ENCODE peak calls at places on chromosome 21, in four cellular contexts. A is colonic mucosa, E is GM23248, Z is mesenchymal stem cell. L is an unnamed sample.

GRCh38 chr21:16213518-16213917 is 483.7 kb downstream of the USP25 start:
- DNase-seq in E (no peak), A (no peak), Z (no peak), L (no peak)

GRCh38 chr21:17045214-17045835 is 467.5 kb upstream of the CXADR start:
- DNase-seq in Z (peak), E (peak), A (no peak), L (peak)

GRCh38 chr21:15058718-15059316 is 6.0 kb downstream of the NRIP1 start:
- DNase-seq in A (no peak), E (peak), Z (peak), L (peak)

GRCh38 chr21:18954415-18954972 is 550.9 kb upstream of the TMPRSS15 start:
- DNase-seq in A (no peak), Z (no peak), E (no peak), L (no peak)

GRCh38 chr21:35020902-35021301 is 28.2 kb downstream of the RUNX1 start:
- DNase-seq in Z (no peak), E (peak), A (no peak), L (peak)

GRCh38 chr21:14533555-14534400 is 12.3 kb downstream of the SAMSN1 start:
- DNase-seq in A (no peak), Z (peak), E (peak), L (peak)

GRCh38 chr21:35503646-35504045 is 454.5 kb upstream of the RUNX1 start:
- DNase-seq in A (no peak), Z (peak), E (peak), L (no peak)

GRCh38 chr21:29718081-29718815 is 221.5 kb downstream of the GRIK1 start:
- DNase-seq in A (no peak), E (peak), Z (no peak), L (peak)

GRCh38 chr21:26743524-26743923 is 101.7 kb downstream of the ADAMTS1 start:
- DNase-seq in Z (no peak), E (no peak), A (no peak), L (no peak)

GRCh38 chr21:35179990-35180557 is 131.0 kb upstream of the RUNX1 start:
- DNase-seq in A (no peak), E (peak), Z (peak), L (peak)

GRCh38 chr21:34908424-34909055 is 140.6 kb downstream of the RUNX1 start:
- DNase-seq in A (peak), E (peak), Z (no peak), L (peak)

GRCh38 chr21:31503467-31503866 is 156.0 kb upstream of the SOD1 start:
- DNase-seq in Z (no peak), A (no peak), E (no peak), L (no peak)

DNA sequence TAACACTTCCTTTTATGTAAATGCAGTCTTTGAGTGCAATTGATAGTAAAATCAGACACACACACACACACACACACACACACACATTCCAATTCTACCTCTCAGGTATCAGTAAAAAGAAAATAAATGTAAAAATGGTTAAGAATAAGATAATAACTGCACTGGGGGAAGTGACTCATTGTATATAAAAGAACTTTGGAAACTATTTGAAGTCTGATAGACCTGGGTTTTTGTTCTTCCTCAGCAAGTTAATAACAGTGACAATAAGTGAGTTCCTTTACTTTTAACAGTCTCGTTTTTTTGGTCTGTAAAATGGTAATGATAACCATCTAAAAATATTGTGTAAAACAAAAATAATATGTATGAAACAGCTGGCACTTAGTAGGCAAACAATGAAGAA is 1815.0 kb downstream of the MRPL39 start:
- DNase-seq in A (no peak), E (no peak), Z (no peak), L (peak)
- H3K9ac ChIP-seq in A (no peak), E (no peak), Z (no peak), L (no peak)

DNA sequence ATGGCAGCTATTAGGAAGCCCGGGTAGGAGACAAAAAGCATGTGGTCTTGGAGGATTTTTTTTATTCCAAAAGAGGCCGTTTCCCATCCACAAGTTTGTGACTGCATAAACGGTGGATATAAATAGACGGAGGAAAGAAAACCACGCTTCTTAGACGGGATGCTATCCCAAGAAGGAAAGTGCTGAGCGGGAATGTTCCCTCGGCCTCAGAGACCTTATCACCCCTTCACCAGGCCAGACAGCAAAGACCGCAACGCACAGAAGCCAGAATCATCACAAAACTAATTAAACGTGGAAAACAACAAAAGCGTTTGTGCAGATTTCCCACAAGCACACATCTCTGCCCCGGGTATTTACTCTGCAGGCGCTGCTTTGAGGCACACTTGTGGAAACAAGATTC is 43.2 kb downstream of the HLCS start:
- DNase-seq in E (no peak), Z (peak), A (no peak), L (no peak)
- H3K9ac ChIP-seq in E (no peak), Z (no peak), A (no peak), L (no peak)

GRCh38 chr21:41368361-41369104 is 6.7 kb downstream of the MX2 start:
- DNase-seq in Z (no peak), E (no peak), A (no peak), L (no peak)

GRCh38 chr21:41369105-41369914 is 7.5 kb downstream of the MX2 start:
- DNase-seq in E (peak), A (no peak), Z (peak), L (no peak)

GRCh38 chr21:41370840-41371697 is 9.2 kb downstream of the MX2 start:
- DNase-seq in E (peak), Z (no peak), A (no peak), L (no peak)

GRCh38 chr21:41371698-41372030 is 9.8 kb downstream of the MX2 start:
- DNase-seq in Z (no peak), E (no peak), A (no peak), L (no peak)

DNA sequence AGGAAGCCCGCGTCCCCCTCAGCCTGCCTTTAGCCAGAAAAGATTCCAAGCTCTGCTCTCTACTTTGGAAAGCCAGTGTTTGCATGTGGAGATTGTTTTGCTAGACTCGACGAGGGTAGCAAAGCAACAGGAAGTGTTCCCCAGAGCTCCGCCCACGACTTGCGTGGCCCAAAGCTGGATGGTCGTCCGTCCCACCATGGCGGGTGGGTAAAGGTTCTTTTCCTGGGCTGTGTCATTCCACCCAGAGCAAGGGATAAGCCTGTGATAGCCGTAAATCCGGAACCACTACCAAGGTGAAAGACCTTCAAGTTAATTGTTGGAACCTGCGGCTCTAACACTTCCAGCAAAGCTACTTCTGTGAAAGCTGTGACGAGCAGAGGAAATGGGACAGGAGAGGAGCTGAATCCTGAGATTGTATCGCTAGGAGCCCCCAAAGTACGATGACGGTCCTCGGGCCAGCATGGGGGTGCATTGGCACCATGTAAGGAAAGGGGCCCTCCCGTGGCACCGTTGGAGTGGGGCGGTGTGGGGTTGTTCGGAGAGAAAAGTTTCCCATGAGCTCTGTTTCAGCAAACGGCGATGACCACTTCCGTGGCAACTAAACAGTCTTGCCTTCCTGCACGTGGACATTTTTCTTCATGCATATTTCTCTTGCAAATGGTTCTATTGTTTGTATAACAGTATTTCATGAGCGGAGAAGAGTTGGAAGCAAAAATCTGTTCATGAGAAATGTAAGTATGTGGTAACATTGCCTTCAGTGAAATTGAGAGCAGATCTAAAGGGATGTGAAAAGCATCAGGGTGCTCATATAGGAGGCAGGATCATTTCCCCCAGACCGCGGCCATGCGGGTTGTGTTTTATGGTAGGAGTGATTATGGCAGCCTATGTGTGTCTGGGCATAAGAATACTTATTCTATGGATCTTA is 8.3 kb downstream of the MX2 start:
- DNase-seq in E (no peak), A (no peak), Z (peak), L (no peak)
- H3K9ac ChIP-seq in E (no peak), A (no peak), Z (peak), L (no peak)

GRCh38 chr21:33828083-33828482 is 87.5 kb downstream of the ATP5PO start:
- DNase-seq in E (no peak), Z (no peak), A (no peak), L (no peak)
- H3K9ac ChIP-seq in E (no peak), Z (no peak), A (no peak), L (no peak)

GRCh38 chr21:38796426-38796825 is 9.3 kb upstream of the ETS2 start:
- DNase-seq in A (no peak), Z (peak), E (peak), L (peak)

GRCh38 chr21:38793060-38793459 is 12.7 kb upstream of the ETS2 start:
- DNase-seq in E (no peak), A (no peak), Z (no peak), L (no peak)

GRCh38 chr21:38795475-38795874 is 10.3 kb upstream of the ETS2 start:
- DNase-seq in A (no peak), E (no peak), Z (no peak), L (no peak)

GRCh38 chr21:38794978-38795377 is 10.8 kb upstream of the ETS2 start:
- DNase-seq in Z (no peak), E (no peak), A (no peak), L (no peak)

DNA sequence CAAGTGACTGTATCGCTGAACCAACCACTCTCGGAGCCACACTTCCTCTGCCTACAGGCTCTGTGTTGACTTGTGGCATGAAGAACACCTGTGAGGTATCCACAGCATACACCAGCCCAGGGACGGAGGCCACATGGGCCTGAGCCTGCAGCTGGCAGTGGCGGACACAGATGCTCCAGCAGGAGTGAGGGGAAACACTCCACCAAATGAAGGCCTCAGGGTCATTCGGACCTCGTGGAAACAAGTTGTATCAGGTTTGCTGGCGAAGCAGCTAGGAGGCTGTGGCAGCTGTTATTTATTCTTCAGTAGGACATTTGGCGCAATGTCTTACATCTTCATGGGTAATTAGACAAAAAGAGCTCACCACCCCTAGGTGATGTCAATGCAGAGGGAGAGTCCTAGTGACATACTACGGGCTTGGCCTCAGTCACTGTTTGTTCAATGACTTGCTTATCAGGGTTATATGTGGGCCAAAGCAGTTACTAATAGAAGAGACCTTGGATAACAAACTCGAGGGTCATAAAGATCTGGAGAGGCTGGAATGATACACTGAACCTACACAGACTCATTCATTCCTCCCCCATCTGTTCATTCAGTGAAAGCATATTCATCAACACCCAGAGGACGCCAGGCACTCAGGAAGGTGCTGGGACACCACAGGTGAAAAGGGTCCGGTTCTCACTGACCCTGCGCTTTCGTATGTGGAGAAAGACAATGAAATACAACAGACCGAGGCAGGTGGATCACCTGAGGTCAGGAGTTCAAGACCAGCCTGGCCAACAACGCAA is 11.6 kb upstream of the ETS2 start:
- DNase-seq in E (no peak), A (no peak), Z (no peak), L (peak)
- H3K9ac ChIP-seq in E (no peak), A (no peak), Z (no peak), L (peak)

DNA sequence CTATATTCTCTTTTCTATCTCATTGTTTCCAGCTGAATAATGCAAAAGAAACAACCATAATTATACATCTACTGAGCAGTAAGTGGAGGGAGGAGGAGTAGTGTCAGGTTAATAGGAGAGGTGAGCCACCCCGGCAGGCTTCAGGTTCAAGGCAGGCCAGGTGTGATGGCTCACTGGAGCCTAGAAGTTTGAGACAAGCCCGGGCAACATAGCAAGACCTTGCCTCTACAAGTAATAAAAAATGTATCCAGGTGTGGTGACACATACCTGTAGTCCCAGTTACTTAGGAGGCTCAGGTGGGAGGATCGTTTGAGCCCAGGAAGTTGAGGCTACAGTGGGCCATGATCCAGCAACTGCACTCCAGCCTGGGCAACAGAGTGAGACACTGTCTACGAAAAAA is 1.9 kb upstream of the DIP2A start:
- DNase-seq in E (no peak), Z (no peak), A (no peak), L (no peak)
- H3K9ac ChIP-seq in E (no peak), Z (no peak), A (no peak), L (no peak)

GRCh38 chr21:37225440-37225839 is 41.7 kb downstream of the VPS26C start:
- DNase-seq in Z (no peak), A (no peak), E (no peak), L (no peak)

GRCh38 chr21:37230632-37231246 is 36.4 kb downstream of the VPS26C start:
- DNase-seq in Z (no peak), A (no peak), E (no peak), L (no peak)

GRCh38 chr21:37227071-37228002 is 39.8 kb downstream of the VPS26C start:
- DNase-seq in A (no peak), E (no peak), Z (no peak), L (no peak)

GRCh38 chr21:37226356-37226920 is 40.7 kb downstream of the VPS26C start:
- DNase-seq in Z (no peak), E (no peak), A (no peak), L (no peak)

DNA sequence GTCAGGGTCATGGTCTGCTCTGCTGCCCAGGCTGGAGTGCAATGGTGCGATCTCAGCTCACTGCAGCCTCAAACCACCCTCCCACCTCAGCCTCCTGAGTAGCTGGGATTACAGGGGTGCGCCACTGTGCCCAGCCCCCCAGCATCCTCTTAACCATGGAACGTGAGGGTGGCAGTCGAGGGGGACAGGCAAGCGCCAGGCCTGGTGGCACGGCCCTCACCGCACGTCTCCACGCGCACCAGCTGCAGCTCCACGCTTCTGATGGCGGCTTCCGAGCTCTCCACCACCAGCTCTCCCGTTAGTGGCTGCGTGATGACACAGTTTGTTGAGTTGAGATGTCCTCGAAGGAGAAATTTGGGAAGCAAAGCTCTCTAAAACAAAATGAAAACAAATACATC is 39.1 kb downstream of the VPS26C start:
- DNase-seq in A (no peak), Z (no peak), E (no peak), L (no peak)
- H3K9ac ChIP-seq in A (no peak), Z (no peak), E (no peak), L (no peak)

GRCh38 chr21:42599486-42599885 is 53.9 kb upstream of the PDE9A start:
- DNase-seq in Z (no peak), A (no peak), E (no peak), L (no peak)
- H3K9ac ChIP-seq in Z (no peak), A (no peak), E (no peak), L (no peak)

GRCh38 chr21:45540601-45540970 is 1.7 kb downstream of the SLC19A1 start:
- DNase-seq in E (no peak), A (no peak), Z (no peak), L (no peak)
- H3K9ac ChIP-seq in E (no peak), A (peak), Z (no peak), L (peak)